ENCODE peak calls at places on chromosomes 5 and 9, in five cellular contexts. J is heart left ventricle; K is mesenchymal stem cell; Y is Peyer's patch; I is CD4-positive, alpha-beta memory T cell. M is an unnamed sample. For H3K4me1, the result is how much of the 10 kb centered on the place peaks cover.

GRCh38 chr9:68575821-68576220 is 35.1 kb upstream of the TMEM252 start:
- DNase-seq in I (no peak), J (no peak), Y (no peak), K (no peak), M (no peak)

GRCh38 chr9:94289691-94290090 is 30.6 kb downstream of the ZNF169 start:
- DNase-seq in J (no peak), I (no peak), Y (no peak), K (no peak), M (no peak)

GRCh38 chr9:131731237-131731995 is 8.5 kb downstream of the RAPGEF1 start:
- DNase-seq in I (peak), K (peak), Y (peak), J (no peak), M (no peak)

GRCh38 chr5:142192296-142192695 is 83.7 kb downstream of the NDFIP1 start:
- DNase-seq in Y (no peak), I (no peak), K (no peak), J (no peak), M (no peak)

GRCh38 chr5:124783794-124784193 is 37.4 kb upstream of the ZNF608 start:
- DNase-seq in Y (no peak), K (no peak), I (no peak), J (no peak), M (no peak)

GRCh38 chr5:124546643-124547042 is 199.8 kb downstream of the ZNF608 start:
- DNase-seq in I (no peak), K (peak), J (no peak), Y (no peak), M (peak)

GRCh38 chr5:36712719-36713118 is 106.3 kb downstream of the SLC1A3 start:
- DNase-seq in K (no peak), I (no peak), J (no peak), Y (no peak), M (no peak)

GRCh38 chr5:131109540-131110255 is 55.4 kb downstream of the HINT1 start:
- DNase-seq in J (no peak), I (peak), K (peak), Y (no peak), M (peak)

GRCh38 chr5:56328753-56329560 is 95.8 kb upstream of the ANKRD55 start:
- DNase-seq in K (peak), J (no peak), Y (no peak), I (peak), M (peak)

GRCh38 chr9:129408535-129409215 is 212.2 kb downstream of the C9orf50 start:
- DNase-seq in K (no peak), J (peak), I (no peak), Y (no peak), M (peak)

GRCh38 chr5:179866241-179867078 is 7.8 kb upstream of the MRNIP start:
- DNase-seq in Y (no peak), J (no peak), I (no peak), K (no peak), M (no peak)

GRCh38 chr9:127993721-127994120 is 12.9 kb upstream of the EEIG1 start:
- DNase-seq in J (no peak), K (no peak), I (no peak), Y (no peak), M (no peak)

GRCh38 chr9:135308809-135309762 is 170.5 kb upstream of the PPP1R26 start:
- DNase-seq in I (no peak), J (no peak), Y (no peak), K (no peak), M (no peak)

GRCh38 chr5:62828757-62829156 is 250.1 kb downstream of the LRRC70 start:
- DNase-seq in Y (no peak), I (no peak), J (no peak), K (no peak), M (no peak)

GRCh38 chr9:96348261-96348660 is 35.2 kb downstream of the SLC35D2 start:
- DNase-seq in I (no peak), J (no peak), K (no peak), Y (no peak), M (no peak)

GRCh38 chr5:160398806-160399205 is 1.0 kb downstream of the FAM200C start:
- DNase-seq in J (no peak), Y (no peak), I (no peak), K (peak), M (no peak)

GRCh38 chr5:122078116-122078865 is at the start of gene LOX:
- DNase-seq in K (peak), Y (peak), J (peak), I (no peak), M (peak)

GRCh38 chr5:145947581-145947980 is 11.2 kb downstream of the SH3RF2 start:
- DNase-seq in Y (no peak), K (peak), J (no peak), I (no peak), M (no peak)

GRCh38 chr5:90293931-90294330 is 115.6 kb downstream of the CETN3 start:
- DNase-seq in Y (no peak), K (peak), J (no peak), I (no peak), M (no peak)

GRCh38 chr9:129750010-129750409 is 2.8 kb downstream of the PTGES start:
- DNase-seq in I (no peak), K (peak), J (no peak), Y (no peak), M (peak)

DNA sequence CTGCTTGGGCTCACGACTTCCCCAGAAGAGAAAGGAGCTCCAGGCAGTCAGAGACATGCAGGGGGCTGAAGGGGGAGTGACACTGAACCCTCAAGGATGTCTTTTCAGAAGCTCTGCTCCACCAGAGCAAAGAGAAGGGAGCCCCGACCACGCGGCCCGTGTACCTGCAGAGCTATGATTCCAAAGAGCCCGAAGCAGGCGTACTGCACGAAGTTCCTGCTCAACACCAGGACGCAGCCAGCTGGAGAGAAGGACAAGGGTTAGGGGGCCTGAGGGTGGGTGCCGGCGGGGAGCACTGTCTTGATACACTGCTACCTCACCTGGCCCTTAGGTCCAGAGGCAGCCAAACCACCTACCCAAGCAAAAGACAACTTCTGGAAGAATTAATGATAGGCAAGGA is 9.4 kb downstream of the SURF4 start:
- DNase-seq in K (no peak), J (no peak), Y (no peak), I (no peak), M (no peak)
- H3K4me1 ChIP-seq in K (half or more), J (under half), Y (under half), I (half or more), M (under half)

GRCh38 chr5:133119233-133119711 is 67.5 kb downstream of the HSPA4 start:
- DNase-seq in J (no peak), K (no peak), I (no peak), Y (no peak), M (no peak)
- H3K4me1 ChIP-seq in J (under half), K (under half), I (under half), Y (under half), M (under half)

GRCh38 chr5:107468286-107468685 is 202.5 kb downstream of the EFNA5 start:
- DNase-seq in I (no peak), J (no peak), K (no peak), Y (no peak), M (no peak)

GRCh38 chr5:107469064-107469463 is 201.7 kb downstream of the EFNA5 start:
- DNase-seq in I (no peak), Y (no peak), K (no peak), J (no peak), M (no peak)

GRCh38 chr5:107469485-107469884 is 201.3 kb downstream of the EFNA5 start:
- DNase-seq in K (peak), I (no peak), Y (no peak), J (no peak), M (no peak)

GRCh38 chr5:107466233-107466769 is 204.4 kb downstream of the EFNA5 start:
- DNase-seq in I (no peak), J (peak), Y (no peak), K (peak), M (peak)

GRCh38 chr5:107467137-107467932 is 203.4 kb downstream of the EFNA5 start:
- DNase-seq in Y (no peak), J (peak), I (no peak), K (no peak), M (peak)
- H3K4me1 ChIP-seq in Y (under half), J (under half), I (under half), K (under half), M (under half)

DNA sequence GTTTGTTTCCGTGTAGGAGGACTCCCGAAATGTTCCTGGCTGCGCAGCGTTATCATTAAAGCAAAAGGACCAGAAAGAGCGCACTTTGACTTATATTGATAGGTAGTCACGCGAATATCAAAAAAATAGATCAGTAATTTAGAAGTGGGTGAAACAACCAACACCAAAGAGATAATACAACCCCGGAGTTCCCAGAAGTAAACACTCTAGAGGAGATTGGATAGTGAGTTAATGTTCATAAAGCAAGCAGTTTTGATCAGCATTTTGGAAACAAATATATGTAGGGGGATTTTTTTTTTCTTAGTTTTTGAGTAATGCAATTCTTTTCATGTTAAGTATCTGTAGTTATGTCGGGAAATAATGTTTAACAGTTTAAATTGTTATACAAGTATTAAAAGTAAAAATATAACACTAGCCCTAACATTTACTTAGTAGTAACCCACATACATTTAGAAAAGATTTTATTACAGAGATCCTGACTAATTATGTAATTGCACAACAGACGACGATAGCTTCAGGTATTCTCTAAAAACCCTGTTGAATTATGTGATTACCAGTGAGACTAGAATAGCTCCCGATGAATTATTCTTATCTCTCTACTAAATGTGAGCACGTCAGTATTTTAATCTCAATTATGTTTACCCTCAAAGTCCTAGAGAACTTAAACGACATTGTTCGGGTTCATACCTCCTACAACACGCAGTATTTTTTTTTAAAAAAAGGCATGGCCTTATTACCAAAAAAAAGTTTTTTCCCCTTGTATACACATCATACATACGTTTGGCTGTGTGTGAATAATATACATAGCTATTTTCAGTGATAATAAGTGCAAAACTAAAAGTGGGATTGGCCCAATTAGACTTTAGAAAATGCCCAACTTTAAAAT is 9.4 kb upstream of the NFIB start:
- DNase-seq in I (no peak), J (no peak), Y (no peak), K (peak), M (no peak)
- H3K4me1 ChIP-seq in I (under half), J (under half), Y (under half), K (under half), M (under half)